ENCODE peak calls at places on chromosome 4, in six cellular contexts. P is GM12865; W is neuronal stem cell; N is GM03348; Y is activated T-cell treated with anti-CD3 and anti-CD28 coated beads, Interleukin-2, amount 50 U/mL, for 72 hours; G is cardiac muscle cell. S is an unnamed sample.

GRCh38 chr4:76801621-76802545 is 96.1 kb downstream of the SOWAHB start:
- DNase-seq in W (peak), Y (no peak), N (peak), P (no peak), G (peak), S (no peak)

GRCh38 chr4:5638976-5639375 is 69.4 kb downstream of the EVC2 start:
- DNase-seq in G (peak), Y (no peak), W (no peak), P (no peak), N (peak), S (no peak)

GRCh38 chr4:113256946-113257345 is 207.5 kb downstream of the ANK2 start:
- DNase-seq in G (peak), Y (no peak), N (peak), W (no peak), P (no peak), S (no peak)

GRCh38 chr4:115128037-115128436 is 14.6 kb upstream of the NDST4 start:
- DNase-seq in N (no peak), Y (no peak), P (no peak), G (no peak), W (no peak), S (no peak)

GRCh38 chr4:131499139-131499873 is 1649.8 kb upstream of the PCDH10 start:
- DNase-seq in G (peak), N (no peak), P (no peak), Y (no peak), W (no peak), S (no peak)

GRCh38 chr4:83828601-83829000 is 292.7 kb downstream of the GPAT3 start:
- DNase-seq in G (no peak), W (no peak), N (no peak), Y (no peak), P (no peak), S (no peak)

GRCh38 chr4:164501074-164501473 is 252.9 kb upstream of the SMIM31 start:
- DNase-seq in Y (no peak), P (no peak), N (no peak), W (no peak), G (no peak), S (no peak)

GRCh38 chr4:123661080-123661737 is 264.6 kb downstream of the SPRY1 start:
- DNase-seq in P (no peak), N (peak), G (peak), Y (no peak), W (no peak), S (no peak)

GRCh38 chr4:186685744-186686143 is 37.9 kb downstream of the FAT1 start:
- DNase-seq in G (peak), N (peak), W (no peak), P (no peak), Y (no peak), S (no peak)

GRCh38 chr4:108906006-108906405 is 143.2 kb upstream of the ETNPPL start:
- DNase-seq in N (no peak), W (peak), G (no peak), Y (no peak), P (no peak), S (no peak)

GRCh38 chr4:148081745-148082144 is 349.9 kb downstream of the ARHGAP10 start:
- DNase-seq in W (no peak), G (no peak), P (no peak), N (no peak), Y (no peak), S (no peak)

GRCh38 chr4:57055873-57056272 is 54.3 kb downstream of the IGFBP7 start:
- DNase-seq in P (no peak), N (no peak), W (no peak), Y (no peak), G (no peak), S (no peak)

S was measured in gastrocnemius medialis.